ENCODE peak calls at places on chromosomes 12 and 14, in eight cellular contexts. J is EL; A is activated T-helper 1 cell treated with anti-CD3 and anti-CD28 coated beads, Interleukin-2, amount 50 U/mL, for 16 hours; C is endodermal cell; E is effector memory CD8-positive, alpha-beta T cell; V is T-helper 2 cell; B is foreskin fibroblast; R is HFFc6. F is an unnamed sample.

GRCh38 chr12:41531147-41531829 is 343.2 kb downstream of the PDZRN4 start:
- DNase-seq in E (no peak), J (no peak), A (no peak), C (no peak), R (no peak), V (no peak), B (no peak), F (no peak)

GRCh38 chr14:64303471-64303917 is 9.3 kb upstream of the ESR2 start:
- DNase-seq in J (peak), V (peak), C (peak), A (no peak), B (peak), E (peak), R (peak), F (no peak)

GRCh38 chr14:61281186-61281676 is at the start of gene TMEM30B:
- DNase-seq in E (no peak), J (no peak), V (no peak), A (peak), C (peak), B (no peak), R (no peak), F (no peak)

GRCh38 chr14:65382586-65382985 is 29.9 kb upstream of the FUT8 start:
- DNase-seq in R (no peak), B (no peak), J (no peak), E (no peak), A (no peak), V (no peak), C (no peak), F (no peak)

GRCh38 chr12:75529826-75530225 is 18.4 kb upstream of the KRR1 start:
- DNase-seq in E (no peak), A (no peak), R (no peak), C (no peak), V (no peak), J (no peak), B (no peak), F (no peak)

GRCh38 chr14:62187265-62187664 is 425.0 kb downstream of the SNAPC1 start:
- DNase-seq in C (peak), J (no peak), A (no peak), V (no peak), B (no peak), E (no peak), R (no peak), F (no peak)

GRCh38 chr12:27274706-27275105 is 30.6 kb downstream of the STK38L start:
- DNase-seq in R (no peak), B (no peak), E (no peak), V (no peak), J (no peak), C (no peak), A (no peak), F (no peak)

GRCh38 chr12:70828391-70828790 is 92.1 kb downstream of the PTPRR start:
- DNase-seq in V (no peak), E (no peak), B (peak), C (no peak), J (no peak), R (no peak), A (no peak), F (no peak)

GRCh38 chr12:101923049-101923718 is 45.8 kb downstream of the DRAM1 start:
- DNase-seq in R (no peak), C (no peak), J (no peak), V (no peak), E (no peak), B (no peak), A (no peak), F (no peak)

GRCh38 chr12:56671608-56672007 is 16.5 kb downstream of the PTGES3 start:
- DNase-seq in B (no peak), J (no peak), C (no peak), A (no peak), V (no peak), E (no peak), R (no peak), F (no peak)

GRCh38 chr12:132445884-132446471 is 44.0 kb upstream of the FBRSL1 start:
- DNase-seq in J (no peak), C (peak), A (peak), E (peak), V (peak), R (no peak), B (peak), F (no peak)

GRCh38 chr12:58803893-58804292 is 116.4 kb downstream of the LRIG3 start:
- DNase-seq in J (peak), A (no peak), R (peak), V (no peak), C (no peak), E (no peak), B (peak), F (peak)

GRCh38 chr14:88452231-88452630 is 66.8 kb downstream of the SPATA7 start:
- DNase-seq in J (no peak), B (no peak), V (no peak), A (no peak), R (no peak), E (no peak), C (peak), F (peak)

GRCh38 chr12:89384750-89385273 is 32.5 kb upstream of the DUSP6 start:
- DNase-seq in E (no peak), R (no peak), A (no peak), B (no peak), V (no peak), C (no peak), J (no peak), F (no peak)

GRCh38 chr12:12776261-12776660 is 9.2 kb upstream of the APOLD1 start:
- DNase-seq in V (no peak), E (no peak), R (no peak), A (no peak), B (no peak), J (no peak), C (no peak), F (no peak)

GRCh38 chr14:105485720-105486332 is 860 bp upstream of the CRIP1 start:
- DNase-seq in E (peak), B (no peak), C (peak), R (no peak), A (no peak), V (peak), J (no peak), F (peak)

GRCh38 chr14:41830679-41831078 is 224.0 kb downstream of the LRFN5 start:
- DNase-seq in A (no peak), J (no peak), R (no peak), B (peak), E (no peak), C (peak), V (no peak), F (no peak)

GRCh38 chr12:122356192-122356635 is 66.3 kb downstream of the CLIP1 start:
- DNase-seq in R (peak), J (peak), E (peak), V (peak), A (peak), C (peak), B (peak), F (peak)

GRCh38 chr14:28461379-28461778 is 305.2 kb upstream of the FOXG1 start:
- DNase-seq in V (no peak), A (no peak), B (peak), J (no peak), R (no peak), E (no peak), C (no peak), F (no peak)